ENCODE peak calls at places on chromosome 15, in eight cellular contexts. G is choroid plexus epithelial cell; A is glutamatergic neuron; X is CD8-positive, alpha-beta T cell; F is hepatocyte; V is GM20000; L is Peyer's patch; O is pancreas. M is an unnamed sample.
A peak's percentile ranks its signal among the peaks of the same experiment; 100 is the strongest.

GRCh38 chr15:93072440-93073394 is 16.3 kb downstream of the RGMA start:
- DNase-seq in X (no peak), F (peak; percentile 90), V (no peak), A (peak; percentile 82), G (peak; percentile 69), L (no peak), O (peak; percentile 89), M (no peak)

GRCh38 chr15:68492855-68493254 is 60.9 kb upstream of the ITGA11 start:
- DNase-seq in F (no peak), O (no peak), G (peak; percentile 78), A (no peak), X (no peak), V (no peak), L (no peak), M (no peak)

GRCh38 chr15:51403072-51403878 is 61.8 kb downstream of the GLDN start:
- DNase-seq in F (peak; percentile 57), L (no peak), X (no peak), G (peak; percentile 82), A (no peak), V (peak; percentile 38), O (no peak), M (no peak)

GRCh38 chr15:83268147-83268546 is 16.3 kb downstream of the BNC1 start:
- DNase-seq in L (no peak), A (no peak), G (no peak), F (no peak), O (no peak), X (no peak), V (no peak), M (no peak)

GRCh38 chr15:81194723-81195122 is 2.0 kb upstream of the IL16 start:
- DNase-seq in A (no peak), X (no peak), V (no peak), L (no peak), O (no peak), F (no peak), G (peak; percentile 5), M (no peak)

GRCh38 chr15:66615175-66615495 is 49.3 kb upstream of the LCTL start:
- DNase-seq in O (no peak), V (no peak), F (no peak), L (no peak), A (no peak), G (no peak), X (no peak), M (no peak)

GRCh38 chr15:100558771-100559254 is 30.1 kb upstream of the CERS3 start:
- DNase-seq in O (peak; percentile 63), X (no peak), F (no peak), A (no peak), L (no peak), G (no peak), V (no peak), M (no peak)

GRCh38 chr15:48592221-48592731 is 53.2 kb downstream of the FBN1 start:
- DNase-seq in V (no peak), L (no peak), F (peak; percentile 25), G (peak; percentile 99), X (no peak), O (no peak), A (no peak), M (no peak)

GRCh38 chr15:70703483-70703882 is 59.9 kb downstream of the UACA start:
- DNase-seq in V (no peak), X (no peak), L (no peak), A (no peak), F (peak; percentile 34), O (no peak), G (no peak), M (no peak)

GRCh38 chr15:68145706-68146105 is 59.4 kb downstream of the CALML4 start:
- DNase-seq in A (no peak), F (no peak), O (no peak), G (peak; percentile 17), L (no peak), X (no peak), V (no peak), M (no peak)

GRCh38 chr15:74631935-74632560 is 16.4 kb downstream of the CLK3 start:
- DNase-seq in G (peak; percentile 73), A (peak; percentile 86), O (peak; percentile 72), F (peak; percentile 82), L (peak; percentile 71), X (peak; percentile 60), V (peak; percentile 79), M (peak; percentile 51)

GRCh38 chr15:65856821-65857455 is 12.4 kb upstream of the RAB11A start:
- DNase-seq in A (peak; percentile 71), L (peak; percentile 69), X (peak; percentile 84), V (peak; percentile 50), F (peak; percentile 68), G (peak; percentile 71), O (peak; percentile 75), M (peak; percentile 82)

GRCh38 chr15:65396283-65396964 is 18.6 kb upstream of the IGDCC3 start:
- DNase-seq in O (no peak), X (no peak), A (no peak), F (no peak), G (no peak), V (no peak), L (no peak), M (no peak)

GRCh38 chr15:65869127-65869953 is at the start of gene RAB11A:
- DNase-seq in V (peak; percentile 91), A (peak; percentile 94), G (peak; percentile 98), O (peak; percentile 98), X (peak; percentile 97), L (peak; percentile 97), F (peak; percentile 99), M (peak; percentile 91)

GRCh38 chr15:75673426-75674247 is 25.9 kb downstream of the SNX33 start:
- DNase-seq in G (peak; percentile 88), O (peak; percentile 72), L (no peak), V (no peak), F (peak; percentile 77), A (no peak), X (no peak), M (no peak)

DNA sequence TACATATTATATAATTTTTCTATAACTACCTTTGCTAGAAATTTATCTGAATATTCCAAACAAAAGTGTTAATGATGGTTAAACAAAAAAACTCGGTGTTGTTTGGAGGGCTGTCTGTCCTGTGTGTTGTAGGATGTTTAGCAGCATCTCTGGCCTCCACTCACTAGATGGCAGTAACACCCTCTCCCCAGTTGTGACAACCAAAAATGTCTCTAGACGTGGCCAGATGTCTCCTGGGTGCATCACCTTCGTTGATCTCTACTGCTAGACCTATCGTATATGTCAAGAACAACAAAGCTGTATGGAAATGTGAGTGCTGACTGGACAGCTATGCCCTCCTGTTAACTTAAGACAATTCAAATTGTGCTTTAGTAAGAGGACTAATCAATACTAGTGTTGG is 14.1 kb downstream of the ANKRD34C start:
- DNase-seq in G (no peak), V (no peak), F (no peak), X (no peak), A (no peak), L (no peak), O (no peak), M (no peak)
- TF ChIP-seq CTCF in G (peak; percentile 41), V (peak; percentile 8), F (no peak), X (no peak), A (no peak), L (no peak), O (no peak), M (no peak)

DNA sequence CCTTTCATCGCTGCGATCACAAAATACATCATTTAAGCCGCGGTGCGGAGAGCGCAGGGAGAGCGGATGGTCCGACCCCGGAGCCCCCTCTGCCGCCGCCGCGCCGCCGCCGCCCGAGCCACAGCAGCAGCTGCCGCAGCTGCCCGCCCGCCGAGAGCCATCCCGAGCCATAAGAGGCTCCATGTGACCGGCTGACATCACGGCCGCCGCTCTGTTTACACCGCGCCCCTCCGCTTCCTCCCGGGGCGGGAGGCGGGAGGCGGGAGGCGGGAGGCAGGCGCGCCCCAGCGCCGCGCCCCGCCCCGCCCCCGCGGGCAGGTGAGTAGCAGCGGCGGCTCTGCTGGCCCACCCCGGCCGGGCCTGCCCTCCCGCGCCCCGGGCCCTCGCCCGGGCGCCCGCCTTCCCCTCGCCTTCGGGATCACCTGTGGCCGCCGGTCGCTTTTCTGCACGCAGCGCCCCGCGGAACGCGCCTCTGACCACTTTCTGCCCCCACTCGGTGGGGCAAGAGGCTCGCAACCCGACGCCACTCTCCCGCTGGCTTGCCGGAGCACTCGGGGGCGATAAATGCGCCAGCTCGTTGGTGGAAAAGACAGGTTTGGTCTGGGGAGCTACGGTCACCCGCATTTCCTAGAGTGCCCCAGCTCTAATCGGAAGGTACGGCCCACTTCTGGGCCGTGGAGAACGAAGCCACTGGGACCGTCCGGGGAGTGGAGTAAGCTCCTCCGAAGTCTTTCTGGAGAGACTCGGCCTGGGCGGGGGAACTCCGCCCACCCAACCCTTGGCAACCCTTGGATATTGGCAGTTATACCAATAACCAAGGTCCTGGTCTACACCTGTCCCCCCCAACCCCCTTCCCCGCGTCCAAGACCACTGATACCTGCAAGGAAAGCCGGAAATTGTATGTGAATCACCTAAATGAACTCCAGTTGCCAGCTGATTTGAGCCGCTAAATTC is 113.7 kb upstream of the ICE2 start:
- DNase-seq in A (peak; percentile 82), L (peak; percentile 83), O (peak; percentile 96), V (peak; percentile 90), G (peak; percentile 68), F (peak; percentile 92), X (peak; percentile 88), M (peak; percentile 89)
- TF ChIP-seq CTCF in A (no peak), L (no peak), O (no peak), V (peak; percentile 16), G (peak; percentile 19), F (peak; percentile 24), X (no peak), M (no peak)

GRCh38 chr15:57328479-57329250 is 47.6 kb upstream of the CGNL1 start:
- DNase-seq in G (no peak), V (no peak), L (no peak), O (no peak), X (no peak), F (no peak), A (no peak), M (no peak)
- TF ChIP-seq CTCF in G (no peak), V (no peak), L (no peak), O (no peak), X (no peak), F (no peak), A (no peak), M (no peak)

GRCh38 chr15:63583027-63583426 is 14.2 kb upstream of the FBXL22 start:
- DNase-seq in V (no peak), X (no peak), G (peak; percentile 76), A (no peak), O (no peak), L (no peak), F (no peak), M (no peak)

GRCh38 chr15:63582179-63582578 is 15.0 kb upstream of the FBXL22 start:
- DNase-seq in G (no peak), V (no peak), X (no peak), O (no peak), A (no peak), L (no peak), F (no peak), M (no peak)

GRCh38 chr15:63588826-63589225 is 8.4 kb upstream of the FBXL22 start:
- DNase-seq in G (no peak), V (no peak), F (no peak), L (no peak), X (no peak), O (no peak), A (no peak), M (no peak)

GRCh38 chr15:63587527-63587926 is 9.7 kb upstream of the FBXL22 start:
- DNase-seq in X (no peak), L (no peak), A (no peak), F (peak; percentile 29), G (peak; percentile 36), O (no peak), V (no peak), M (no peak)

DNA sequence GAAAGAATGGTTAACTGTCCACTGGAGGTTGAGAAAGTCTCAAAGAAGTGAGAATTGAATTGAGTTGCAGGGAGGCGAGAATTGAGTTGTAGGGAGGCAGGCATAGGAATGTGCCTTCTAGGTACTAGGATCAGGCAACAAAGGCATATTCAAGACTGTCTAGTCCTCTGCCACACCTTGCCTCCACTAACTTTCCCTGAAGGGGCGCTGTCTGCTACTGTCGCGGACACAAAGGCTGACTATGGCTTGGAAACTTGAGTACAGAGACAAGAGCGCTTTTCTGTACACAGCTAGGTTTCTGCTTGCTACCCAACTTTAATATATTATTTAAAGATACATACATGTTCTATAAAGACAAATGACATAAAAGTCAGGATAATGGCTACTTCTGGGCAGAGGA is 10.4 kb upstream of the FBXL22 start:
- DNase-seq in L (no peak), G (no peak), O (no peak), A (no peak), F (no peak), V (no peak), X (no peak), M (no peak)
- TF ChIP-seq CTCF in L (no peak), G (no peak), O (no peak), A (no peak), F (no peak), V (no peak), X (no peak), M (no peak)

M was measured in CD4-positive, alpha-beta T cell.